ENCODE peak calls at places on chromosome 14, in eight cellular contexts. Q is prostate gland, R is GM12892, H is suprapubic skin, O is A549, V is testis, Z is esophagus squamous epithelium, F is ovary. U is an unnamed sample.

GRCh38 chr14:43640718-43641267 is 866.3 kb downstream of the FSCB start:
- DNase-seq in R (no peak), Q (no peak), F (no peak), V (no peak), Z (no peak), O (no peak), H (no peak), U (no peak)

GRCh38 chr14:44530482-44530881 is 23.4 kb upstream of the FSCB start:
- DNase-seq in R (no peak), H (no peak), F (no peak), Q (no peak), Z (no peak), V (no peak), O (no peak), U (no peak)

GRCh38 chr14:34460841-34461240 is 1.2 kb downstream of the SPTSSA start:
- DNase-seq in Q (no peak), F (no peak), R (no peak), H (no peak), Z (no peak), V (no peak), O (no peak), U (no peak)

GRCh38 chr14:105602799-105603763 is 76.7 kb downstream of the TMEM121 start:
- DNase-seq in R (no peak), V (no peak), O (no peak), H (no peak), Z (no peak), F (no peak), Q (no peak), U (no peak)

GRCh38 chr14:105065280-105066228 is at the start of gene GPR132:
- DNase-seq in H (peak), O (no peak), R (peak), Q (no peak), F (no peak), Z (peak), V (peak), U (no peak)

GRCh38 chr14:52563120-52563519 is 10.5 kb downstream of the GPR137C start:
- DNase-seq in O (no peak), Z (no peak), H (no peak), V (no peak), F (no peak), Q (no peak), R (no peak), U (peak)

GRCh38 chr14:40417777-40418401 is 985.7 kb upstream of the FBXO33 start:
- DNase-seq in R (no peak), V (peak), Z (no peak), Q (no peak), F (no peak), O (peak), H (no peak), U (peak)

GRCh38 chr14:97442363-97442762 is 645.2 kb downstream of the VRK1 start:
- DNase-seq in H (no peak), Z (no peak), F (no peak), R (no peak), O (no peak), V (no peak), Q (no peak), U (no peak)

GRCh38 chr14:80751285-80751684 is 190.3 kb downstream of the CEP128 start:
- DNase-seq in O (no peak), Q (no peak), Z (no peak), R (no peak), V (no peak), H (no peak), F (no peak), U (no peak)

GRCh38 chr14:102793531-102794328 is 16.5 kb downstream of the TRAF3 start:
- DNase-seq in H (no peak), V (no peak), R (no peak), F (no peak), Z (no peak), O (no peak), Q (no peak), U (no peak)

GRCh38 chr14:32077081-32078029 is at the start of gene ARHGAP5:
- DNase-seq in R (no peak), Q (no peak), Z (no peak), O (no peak), H (peak), V (peak), F (peak), U (peak)

GRCh38 chr14:71758198-71758955 is 173.9 kb upstream of the RGS6 start:
- DNase-seq in O (no peak), R (no peak), V (no peak), F (no peak), H (no peak), Z (no peak), Q (no peak), U (no peak)

GRCh38 chr14:50021261-50021660 is 95.1 kb downstream of the VCPKMT start:
- DNase-seq in Q (no peak), R (no peak), O (no peak), H (no peak), V (no peak), Z (no peak), F (no peak), U (no peak)

GRCh38 chr14:20179218-20179617 is 11.5 kb upstream of the OR11G2 start:
- DNase-seq in F (no peak), Q (no peak), Z (no peak), R (no peak), H (no peak), V (peak), O (no peak), U (no peak)

GRCh38 chr14:100683578-100683977 is 43.1 kb upstream of the DLK1 start:
- DNase-seq in H (no peak), V (no peak), R (no peak), F (no peak), O (no peak), Z (no peak), Q (no peak), U (no peak)

GRCh38 chr14:36068777-36069534 is 107.6 kb downstream of the PTCSC3 start:
- DNase-seq in Q (no peak), O (no peak), F (no peak), H (no peak), R (no peak), V (no peak), Z (no peak), U (no peak)

GRCh38 chr14:105856676-105857222 is 330.4 kb downstream of the TMEM121 start:
- DNase-seq in Z (no peak), O (no peak), H (no peak), R (no peak), Q (no peak), V (peak), F (peak), U (no peak)

GRCh38 chr14:24861083-24861630 is 188.8 kb downstream of the STXBP6 start:
- DNase-seq in O (no peak), F (no peak), R (no peak), Q (no peak), V (no peak), Z (no peak), H (no peak), U (no peak)

GRCh38 chr14:41167040-41167439 is 439.6 kb upstream of the LRFN5 start:
- DNase-seq in Q (no peak), Z (no peak), V (no peak), R (no peak), O (no peak), F (no peak), H (no peak), U (no peak)

GRCh38 chr14:54330876-54331275 is 65.9 kb upstream of the CDKN3 start:
- DNase-seq in O (no peak), F (no peak), V (no peak), Z (no peak), R (no peak), Q (no peak), H (no peak), U (no peak)

GRCh38 chr14:100888789-100889315 is 14.7 kb downstream of the RTL1 start:
- DNase-seq in O (no peak), Z (no peak), H (no peak), R (no peak), Q (no peak), F (no peak), V (no peak), U (no peak)

GRCh38 chr14:51283402-51283825 is 43.4 kb downstream of the TMX1 start:
- DNase-seq in V (no peak), Q (peak), Z (no peak), O (peak), R (no peak), H (no peak), F (no peak), U (peak)

GRCh38 chr14:69770559-69770958 is 3.6 kb downstream of the SRSF5 start:
- DNase-seq in H (no peak), Z (no peak), R (no peak), V (no peak), F (no peak), O (no peak), Q (no peak), U (no peak)

GRCh38 chr14:69768873-69769272 is 1.9 kb downstream of the SRSF5 start:
- DNase-seq in H (no peak), V (no peak), Z (no peak), O (no peak), Q (no peak), F (no peak), R (no peak), U (no peak)

GRCh38 chr14:69769623-69770022 is 2.7 kb downstream of the SRSF5 start:
- DNase-seq in Z (no peak), H (no peak), O (no peak), V (no peak), Q (no peak), F (peak), R (no peak), U (no peak)

GRCh38 chr14:69766984-69767368 is at the start of gene SRSF5:
- DNase-seq in Q (peak), V (peak), Z (peak), O (peak), R (peak), F (peak), H (peak), U (peak)

DNA sequence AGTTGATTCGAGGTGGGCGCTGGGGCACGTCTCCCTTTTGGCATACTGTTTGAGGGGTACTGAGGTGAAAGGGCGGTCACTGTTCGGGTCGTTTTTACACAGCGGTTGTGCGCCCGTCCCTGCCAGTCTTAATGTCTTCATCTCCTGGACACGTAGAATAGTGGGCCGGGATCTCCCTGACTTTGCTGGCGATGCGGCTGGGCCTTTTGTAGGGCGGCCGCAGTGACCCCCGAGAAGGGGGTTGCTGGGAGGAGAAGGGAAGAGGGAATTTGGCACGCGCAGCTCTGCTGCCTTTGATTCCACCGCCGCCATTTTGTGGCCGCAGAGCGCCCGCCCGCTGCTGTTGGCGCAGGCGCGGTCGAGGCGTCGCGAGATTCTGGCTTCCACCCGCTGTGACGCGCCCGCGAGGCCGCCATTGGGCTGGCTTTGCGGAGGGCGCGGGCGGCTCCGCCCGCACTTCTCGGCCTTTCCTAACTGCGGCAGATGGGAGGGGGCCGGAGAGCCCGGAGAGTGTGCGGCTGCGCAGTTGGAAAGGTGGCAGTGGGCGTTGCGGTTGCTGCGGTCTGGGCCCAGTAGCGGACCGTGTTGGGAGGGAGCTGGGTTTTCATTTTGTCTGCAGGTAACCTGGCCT is 542 bp downstream of the SRSF5 start:
- DNase-seq in Q (peak), Z (peak), H (peak), O (peak), R (peak), F (peak), V (peak), U (peak)
- TF ChIP-seq POLR2A in Q (peak), Z (no peak), H (peak), O (peak), R (no peak), F (peak), V (peak), U (peak)

DNA sequence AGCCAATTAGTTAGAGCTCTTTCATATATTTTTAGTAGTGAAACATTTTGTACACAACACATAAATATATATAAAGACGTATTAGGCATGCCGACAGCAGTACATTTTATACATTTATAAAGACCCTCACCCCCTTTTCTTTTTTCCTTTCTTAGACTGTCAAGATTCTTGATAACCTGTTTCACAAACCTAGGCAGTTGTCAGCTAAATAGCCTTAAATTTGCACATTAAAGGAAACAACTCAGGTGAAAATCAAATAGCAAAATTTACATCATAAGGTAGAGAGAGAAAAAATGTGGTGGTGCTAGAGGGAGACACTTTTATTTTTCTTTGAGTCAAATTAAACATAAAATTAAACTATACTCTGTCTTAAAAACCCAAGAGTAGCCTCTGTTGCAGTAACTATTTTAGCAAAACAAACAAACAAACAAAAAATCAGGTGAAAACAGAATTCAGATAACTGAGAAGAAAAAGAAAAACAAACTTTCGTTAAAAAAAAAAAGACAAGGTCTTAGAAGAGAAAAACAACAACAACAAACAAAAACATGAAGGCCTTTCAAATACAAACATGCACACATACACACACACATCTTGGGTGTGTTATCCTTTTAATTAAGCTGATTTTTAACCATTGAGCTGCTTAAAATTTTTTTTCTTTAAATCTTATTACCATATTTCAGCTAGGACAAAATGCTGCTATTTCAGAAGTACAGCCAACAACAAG is 23.1 kb upstream of the SLC7A8 start:
- DNase-seq in H (no peak), R (no peak), F (no peak), V (no peak), Z (no peak), O (no peak), Q (no peak), U (no peak)
- TF ChIP-seq POLR2A in H (no peak), R (no peak), F (no peak), V (no peak), Z (no peak), O (no peak), Q (no peak), U (no peak)

DNA sequence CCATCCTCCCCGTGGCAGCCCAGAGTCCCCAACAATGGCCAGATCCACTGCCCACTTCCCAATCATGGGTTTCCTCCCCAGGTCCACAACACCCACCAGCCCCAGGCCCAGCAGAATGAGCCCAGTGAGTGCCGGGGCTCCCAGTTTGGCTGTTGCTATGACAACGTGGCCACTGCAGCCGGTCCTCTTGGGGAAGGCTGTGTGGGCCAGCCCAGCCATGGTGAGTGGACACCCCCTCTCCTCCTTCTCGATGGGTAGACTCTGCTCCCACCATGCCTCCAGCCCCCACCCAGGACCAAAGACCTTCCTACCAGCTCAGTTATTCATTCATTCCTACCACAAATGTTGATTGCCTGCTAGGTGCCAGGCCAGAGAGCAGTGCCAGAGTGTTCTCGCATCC is 23.8 kb downstream of the PAPLN start:
- DNase-seq in F (no peak), V (no peak), Z (no peak), R (peak), O (no peak), Q (no peak), H (no peak), U (no peak)
- TF ChIP-seq POLR2A in F (no peak), V (no peak), Z (no peak), R (no peak), O (no peak), Q (no peak), H (no peak), U (no peak)

GRCh38 chr14:21437063-21437901 is 18.6 kb downstream of the CHD8 start:
- DNase-seq in Q (peak), H (peak), V (peak), R (peak), Z (peak), O (peak), F (peak), U (peak)
- TF ChIP-seq POLR2A in Q (peak), H (peak), V (no peak), R (peak), Z (no peak), O (peak), F (peak), U (peak)

DNA sequence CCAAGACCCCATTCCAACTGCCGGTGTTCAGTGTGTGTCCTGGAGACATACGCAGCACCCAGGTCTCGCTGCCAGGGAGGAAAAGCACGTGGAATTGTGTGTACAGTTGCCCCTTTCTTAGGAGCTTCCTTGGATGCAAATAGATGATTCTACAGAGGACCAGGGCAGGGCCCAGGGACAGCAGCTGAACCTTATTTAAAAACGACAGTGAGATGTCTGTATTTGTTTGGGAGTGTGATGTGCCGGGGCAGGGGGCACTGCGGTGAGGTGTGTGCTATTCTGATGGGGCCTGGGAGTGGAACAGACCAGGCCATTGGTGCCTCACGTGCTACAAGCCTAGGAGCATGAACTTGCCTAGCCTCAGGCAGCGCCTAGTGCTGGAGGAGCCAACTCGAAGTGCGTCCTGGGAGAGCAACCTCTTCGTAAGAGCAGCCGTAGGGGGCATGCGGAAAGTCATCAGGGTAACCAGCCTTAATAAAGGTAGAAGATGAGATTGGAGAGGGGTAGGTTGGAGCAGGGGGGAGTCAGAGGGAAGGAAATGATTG is 98.3 kb upstream of the ESRRB start:
- DNase-seq in H (no peak), Q (no peak), Z (no peak), O (no peak), F (no peak), R (no peak), V (no peak), U (no peak)
- TF ChIP-seq POLR2A in H (no peak), Q (no peak), Z (no peak), O (no peak), F (no peak), R (no peak), V (no peak), U (no peak)

GRCh38 chr14:23095196-23096108 is at the start of gene C14orf119:
- DNase-seq in F (peak), V (peak), H (peak), O (peak), R (peak), Z (no peak), Q (peak), U (peak)
- TF ChIP-seq POLR2A in F (peak), V (peak), H (peak), O (peak), R (peak), Z (no peak), Q (peak), U (peak)

GRCh38 chr14:94080606-94081385 is at the start of the genes DDX24 and IFI27L1:
- DNase-seq in R (peak), V (peak), F (peak), O (peak), Q (peak), H (peak), Z (peak), U (peak)
- TF ChIP-seq POLR2A in R (peak), V (peak), F (peak), O (peak), Q (peak), H (peak), Z (no peak), U (peak)

GRCh38 chr14:93114068-93114710 is 1.5 kb downstream of the ITPK1 start:
- DNase-seq in F (no peak), V (no peak), Q (no peak), H (no peak), O (no peak), R (no peak), Z (no peak), U (no peak)

GRCh38 chr14:93114713-93115068 is 1.0 kb downstream of the ITPK1 start:
- DNase-seq in H (no peak), F (no peak), R (no peak), O (no peak), V (no peak), Z (no peak), Q (peak), U (no peak)

GRCh38 chr14:93116676-93117200 is 1.0 kb upstream of the ITPK1 start:
- DNase-seq in O (no peak), F (no peak), R (no peak), Z (no peak), H (no peak), V (no peak), Q (no peak), U (no peak)

GRCh38 chr14:93115920-93116675 is at the start of gene ITPK1:
- DNase-seq in Z (no peak), R (peak), F (peak), V (peak), Q (peak), H (no peak), O (peak), U (peak)

GRCh38 chr14:93115069-93115919 is 431 bp downstream of the ITPK1 start:
- DNase-seq in R (peak), F (peak), V (peak), Z (peak), O (peak), H (peak), Q (peak), U (peak)
- TF ChIP-seq POLR2A in R (peak), F (no peak), V (no peak), Z (no peak), O (peak), H (peak), Q (peak), U (peak)

DNA sequence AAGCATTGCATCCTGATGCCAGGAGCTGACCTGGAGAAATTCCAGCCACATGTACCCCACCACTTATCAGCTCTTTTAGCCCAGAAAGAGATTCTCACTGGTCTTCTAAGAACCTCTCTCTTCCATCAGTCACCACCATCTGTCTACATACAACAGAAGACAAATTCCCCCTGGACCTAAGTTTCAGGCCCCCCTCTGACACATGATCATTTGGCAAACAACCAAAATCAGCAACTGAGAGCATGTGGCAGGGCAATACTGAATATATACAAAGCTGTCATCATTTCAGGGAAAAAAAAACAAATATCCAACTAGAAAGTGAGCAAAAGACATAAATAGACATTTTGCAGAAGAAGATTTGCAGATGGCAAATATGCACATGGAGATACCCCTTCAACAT is 180.2 kb downstream of the FOXN3 start:
- DNase-seq in Z (no peak), H (no peak), O (no peak), R (no peak), F (no peak), Q (no peak), V (no peak), U (no peak)
- TF ChIP-seq POLR2A in Z (no peak), H (no peak), O (no peak), R (no peak), F (no peak), Q (no peak), V (no peak), U (no peak)